ENCODE peak calls at places on chromosome 6, in ten cellular contexts. I is hepatocyte, U is Peyer's patch, H is A549, F is psoas muscle, Y is fibroblast of the aortic adventitia, T is fibroblast of pulmonary artery, P is dorsolateral prefrontal cortex, X is GM06990, N is bronchial epithelial cell. O is an unnamed sample.

GRCh38 chr6:19831358-19831757 is 5.8 kb upstream of the ID4 start:
- DNase-seq in F (no peak), T (no peak), P (no peak), I (no peak), U (no peak), Y (no peak), H (no peak), N (no peak), X (no peak), O (no peak)

GRCh38 chr6:144493035-144493910 is 208.1 kb downstream of the UTRN start:
- DNase-seq in U (no peak), X (no peak), Y (peak), F (no peak), N (peak), I (no peak), P (no peak), T (peak), H (no peak), O (peak)

GRCh38 chr6:29631860-29632731 is 887 bp downstream of the GABBR1 start:
- DNase-seq in I (peak), Y (peak), H (peak), T (peak), P (no peak), F (peak), U (peak), X (peak), N (no peak), O (peak)

GRCh38 chr6:37056439-37057127 is 51.1 kb downstream of the FGD2 start:
- DNase-seq in N (peak), H (peak), X (no peak), F (no peak), T (no peak), P (no peak), U (no peak), I (peak), Y (no peak), O (peak)

GRCh38 chr6:158647501-158647900 is 2.4 kb upstream of the SYTL3 start:
- DNase-seq in Y (no peak), N (no peak), I (no peak), P (no peak), H (no peak), T (no peak), U (no peak), X (no peak), F (no peak), O (peak)

GRCh38 chr6:76772951-76773350 is 690.3 kb downstream of the HTR1B start:
- DNase-seq in I (no peak), Y (no peak), X (no peak), F (no peak), T (no peak), N (peak), U (no peak), H (no peak), P (no peak), O (no peak)

GRCh38 chr6:27287751-27288135 is 24.3 kb downstream of the POM121L2 start:
- DNase-seq in N (no peak), P (no peak), I (no peak), F (no peak), Y (no peak), H (no peak), X (no peak), T (no peak), U (no peak), O (no peak)

GRCh38 chr6:113732384-113732966 is 124.7 kb upstream of the MARCKS start:
- DNase-seq in T (peak), I (peak), Y (peak), U (no peak), N (no peak), X (no peak), H (no peak), P (peak), F (peak), O (peak)

GRCh38 chr6:85714893-85715530 is 72.3 kb upstream of the SYNCRIP start:
- DNase-seq in Y (no peak), U (no peak), X (no peak), P (no peak), I (no peak), N (no peak), T (no peak), H (no peak), F (no peak), O (no peak)

GRCh38 chr6:122068291-122068769 is 331.1 kb upstream of the HSF2 start:
- DNase-seq in H (no peak), U (no peak), F (no peak), X (no peak), T (no peak), P (no peak), N (no peak), I (no peak), Y (peak), O (peak)

GRCh38 chr6:111668410-111668809 is 62.7 kb upstream of the TRAF3IP2 start:
- DNase-seq in F (peak), T (no peak), U (no peak), X (no peak), I (no peak), H (no peak), N (no peak), Y (no peak), P (no peak), O (no peak)
- TF ChIP-seq CTCF in F (peak), T (peak), U (no peak), X (no peak), I (peak), H (no peak), N (peak), Y (peak), P (peak), O (peak)

DNA sequence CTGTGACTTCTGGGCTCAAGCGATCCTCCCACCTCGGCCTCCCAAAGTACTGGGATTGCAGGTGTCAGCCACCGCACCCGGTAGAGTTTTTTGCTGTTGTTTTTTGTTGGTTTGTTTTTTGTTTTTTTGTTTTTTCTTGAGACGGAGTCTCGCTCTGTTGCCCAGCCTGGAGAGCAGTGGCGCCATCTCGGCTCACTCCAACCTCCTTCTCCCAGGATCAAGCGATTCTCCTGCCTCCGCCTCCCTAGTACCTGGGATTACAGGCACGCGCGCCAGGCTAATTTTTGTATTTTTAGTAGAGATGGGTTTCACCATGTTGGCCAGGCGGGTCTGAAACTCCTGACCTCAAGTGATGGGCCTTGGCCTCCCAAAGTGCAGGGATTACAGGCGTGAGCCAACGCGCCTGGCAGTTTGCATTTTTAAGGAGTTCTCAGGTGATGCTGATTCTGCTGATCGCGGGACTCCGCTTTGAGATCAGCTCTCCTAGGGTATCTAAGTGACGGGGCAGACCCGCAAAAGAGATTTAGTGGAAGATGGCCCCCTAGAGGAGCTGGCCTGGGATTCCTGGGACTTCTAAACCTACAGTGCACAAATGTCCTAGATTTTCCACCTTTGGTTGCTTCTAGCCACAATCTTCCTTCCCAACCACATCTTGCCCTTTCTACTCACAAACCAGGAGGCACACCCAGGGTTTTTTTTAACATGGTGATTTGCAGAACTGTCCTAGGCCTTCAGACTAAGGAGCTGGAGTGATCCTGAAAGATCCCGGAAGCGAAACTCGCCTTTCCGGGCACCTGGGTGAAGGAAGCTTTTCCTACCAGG is 45.2 kb downstream of the DPPA5 start:
- DNase-seq in U (no peak), F (no peak), Y (peak), X (no peak), I (peak), T (peak), N (peak), P (no peak), H (peak), O (peak)
- H3K4me3 ChIP-seq in U (peak), F (peak), Y (peak), X (peak), I (peak), T (peak), N (peak), P (peak), H (peak), O (peak)

DNA sequence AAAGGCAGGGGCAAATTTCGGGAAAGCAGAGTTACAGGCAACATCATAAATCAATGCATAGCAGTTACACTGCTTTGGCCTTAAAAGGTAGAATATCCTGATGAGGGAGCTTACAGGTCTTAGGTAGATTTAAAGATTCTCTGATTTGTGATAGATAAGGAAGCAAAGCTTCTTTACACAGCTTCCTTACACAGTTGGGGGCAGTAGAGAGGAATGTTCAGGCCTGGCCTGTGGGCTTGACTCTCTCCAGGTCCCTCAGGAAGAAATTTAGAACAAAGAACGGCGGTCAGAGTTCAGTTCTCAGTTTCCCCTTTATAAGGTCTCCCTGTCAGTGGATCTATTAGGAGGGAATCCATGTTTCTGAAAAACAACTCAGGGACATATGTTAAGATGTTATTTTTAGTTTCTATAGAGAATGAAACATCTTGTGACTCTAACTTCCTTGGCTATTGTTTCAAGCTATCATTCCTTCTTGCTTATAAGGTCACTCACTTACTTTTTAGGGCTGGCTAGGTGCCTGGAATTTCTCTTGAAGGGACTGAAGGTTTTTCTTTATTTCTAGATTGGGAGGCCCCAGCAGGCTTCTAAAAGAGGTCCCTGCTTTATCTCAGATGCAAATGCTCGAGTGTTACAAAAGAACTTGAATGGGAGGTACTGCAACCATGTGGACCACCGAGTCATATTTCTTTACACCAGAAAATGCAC is 11.8 kb downstream of the HLA-B start:
- DNase-seq in Y (peak), T (peak), U (no peak), I (no peak), N (no peak), P (no peak), F (no peak), H (no peak), X (no peak), O (no peak)
- TF ChIP-seq CTCF in Y (no peak), T (peak), U (no peak), I (no peak), N (no peak), P (no peak), F (no peak), H (no peak), X (peak), O (no peak)

DNA sequence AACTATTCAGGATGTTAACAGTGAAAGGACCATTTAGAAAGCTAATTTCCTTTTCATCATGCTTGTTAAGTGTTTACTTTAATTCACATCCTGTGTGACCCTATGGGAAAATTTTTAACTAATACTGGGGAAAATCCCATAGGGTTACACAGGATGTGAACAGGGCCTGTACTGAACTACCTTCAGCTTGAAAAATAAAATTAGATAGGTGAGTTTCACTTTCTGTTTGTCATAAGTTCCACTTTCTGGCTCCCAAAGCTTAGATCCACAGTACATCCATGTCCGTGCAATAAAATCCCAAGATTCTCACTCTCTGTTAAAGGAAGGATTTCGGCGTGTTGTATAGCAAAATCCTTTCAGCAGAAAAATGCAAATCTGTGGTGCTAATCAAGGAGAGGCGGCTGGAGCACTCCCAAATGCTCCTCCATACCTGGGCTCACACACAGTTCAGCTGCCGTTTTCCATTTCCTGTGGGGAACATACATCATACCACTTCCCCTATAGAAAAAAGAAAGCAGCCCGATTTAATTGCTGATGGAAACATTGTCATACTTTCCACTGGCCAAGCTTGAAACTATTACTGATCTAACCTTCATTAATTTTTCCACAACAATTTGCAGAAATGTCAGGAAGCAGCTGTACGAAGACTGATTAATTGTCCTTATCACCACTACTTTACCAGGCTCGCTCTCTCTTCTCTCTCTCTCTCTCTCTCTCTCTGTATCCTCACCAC is 125.2 kb downstream of the HIVEP2 start:
- DNase-seq in F (no peak), H (no peak), U (no peak), X (peak), Y (peak), N (peak), P (no peak), T (peak), I (no peak), O (no peak)
- H3K4me3 ChIP-seq in F (peak), H (no peak), U (peak), X (peak), Y (peak), N (no peak), P (peak), T (peak), I (no peak), O (peak)

DNA sequence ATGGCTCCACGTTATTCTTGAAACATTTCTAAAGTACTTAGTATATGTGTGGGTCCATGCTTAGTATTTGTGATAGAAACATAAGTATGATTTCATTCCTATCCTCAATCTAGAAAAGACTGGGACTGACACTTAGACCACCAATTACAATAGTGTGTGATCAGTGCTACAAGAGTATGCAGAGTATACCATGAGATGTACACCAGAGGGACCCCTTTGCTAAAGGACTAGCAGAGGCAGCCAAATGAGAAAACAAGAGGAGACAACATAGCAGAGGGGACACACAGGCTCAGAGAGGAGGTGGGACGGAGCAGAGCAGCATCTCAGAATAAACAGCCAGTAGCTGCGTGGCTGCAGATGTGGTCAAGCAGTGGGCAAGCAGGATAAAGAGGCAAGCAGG is 21.0 kb downstream of the RMND1 start:
- DNase-seq in T (no peak), N (no peak), H (no peak), X (no peak), Y (no peak), I (no peak), U (no peak), F (no peak), P (no peak), O (no peak)
- TF ChIP-seq CTCF in T (peak), N (no peak), H (no peak), X (no peak), Y (no peak), I (no peak), U (no peak), F (no peak), P (no peak), O (no peak)

DNA sequence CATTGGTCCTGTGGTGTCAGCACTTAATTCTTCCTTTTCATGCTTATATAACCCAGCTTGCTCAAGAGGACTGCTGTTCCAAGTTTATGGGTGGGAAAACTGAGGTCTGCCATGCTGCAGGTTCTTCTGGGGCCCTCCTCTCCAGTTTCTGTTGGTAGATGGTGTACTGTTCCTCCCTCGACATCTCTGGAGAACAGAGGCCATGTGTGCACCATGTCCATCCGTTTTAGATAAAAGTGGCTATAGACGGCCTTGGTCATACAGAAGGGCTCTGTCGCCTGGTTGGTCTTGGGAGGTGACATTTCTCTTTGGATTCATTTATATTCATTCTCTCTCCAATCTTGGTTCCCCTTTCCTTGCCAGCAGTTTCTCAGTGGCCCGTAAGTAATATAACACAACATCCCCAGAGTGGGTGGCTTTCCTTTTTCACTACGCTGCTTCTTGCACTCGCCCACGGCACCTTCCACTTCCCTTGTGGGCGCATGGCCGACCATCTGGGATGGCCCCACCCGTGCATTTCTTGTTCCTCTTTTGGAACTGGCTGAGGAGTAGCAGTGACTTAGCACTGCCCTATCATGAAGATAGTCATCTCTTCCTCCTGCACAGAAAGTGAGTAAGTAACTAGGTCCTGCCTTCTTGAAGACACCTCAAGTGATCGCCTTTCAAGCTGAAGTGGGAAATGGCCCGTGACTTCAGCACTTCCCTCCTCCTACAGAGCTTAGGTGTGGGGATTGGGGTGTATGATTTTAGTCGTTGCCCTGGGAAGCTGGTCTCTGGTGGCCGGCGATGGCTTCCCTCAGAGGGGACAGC is 94.2 kb downstream of the RREB1 start:
- DNase-seq in H (no peak), T (no peak), Y (no peak), P (peak), N (no peak), X (peak), I (no peak), U (no peak), F (peak), O (no peak)
- H3K4me3 ChIP-seq in H (no peak), T (no peak), Y (no peak), P (no peak), N (no peak), X (peak), I (no peak), U (no peak), F (no peak), O (no peak)

GRCh38 chr6:83605517-83605916 is 93.2 kb downstream of the PRSS35 start:
- DNase-seq in X (no peak), P (no peak), H (no peak), I (no peak), U (no peak), N (no peak), F (no peak), Y (no peak), T (no peak), O (no peak)
- TF ChIP-seq CTCF in X (no peak), P (no peak), H (no peak), I (no peak), U (no peak), N (no peak), F (no peak), Y (no peak), T (no peak), O (no peak)

GRCh38 chr6:127484207-127484858 is 25.1 kb upstream of the KIAA0408 start:
- DNase-seq in Y (peak), P (no peak), I (no peak), F (no peak), U (no peak), T (peak), H (peak), X (peak), N (peak), O (peak)
- H3K4me3 ChIP-seq in Y (peak), P (no peak), I (no peak), F (peak), U (no peak), T (peak), H (peak), X (no peak), N (no peak), O (peak)

DNA sequence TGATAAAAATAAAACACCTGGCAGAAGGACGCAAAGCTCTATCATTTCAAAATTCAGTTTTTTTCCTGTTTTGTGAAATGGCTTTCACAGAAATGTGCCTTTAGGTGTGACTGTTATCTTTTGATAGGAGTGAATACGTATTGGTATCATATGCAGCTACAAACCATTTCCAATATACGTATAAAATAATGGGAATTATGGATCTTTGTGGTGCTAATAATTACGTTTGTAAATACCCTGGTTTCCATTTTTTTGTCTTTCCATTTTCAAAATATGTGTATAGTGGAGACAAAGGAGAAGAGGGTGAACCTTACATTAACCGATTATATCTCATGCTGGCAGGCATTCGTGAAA is 108.7 kb upstream of the GMDS start:
- DNase-seq in H (no peak), U (no peak), Y (no peak), F (no peak), N (no peak), T (no peak), X (no peak), P (no peak), I (no peak), O (no peak)
- TF ChIP-seq CTCF in H (no peak), U (no peak), Y (no peak), F (no peak), N (no peak), T (no peak), X (no peak), P (no peak), I (no peak), O (no peak)

GRCh38 chr6:142361345-142361744 is 59.5 kb downstream of the ADGRG6 start:
- DNase-seq in T (no peak), P (no peak), U (no peak), F (no peak), N (no peak), I (no peak), H (no peak), Y (no peak), X (no peak), O (no peak)
- H3K4me3 ChIP-seq in T (no peak), P (no peak), U (no peak), F (no peak), N (no peak), I (no peak), H (no peak), Y (no peak), X (no peak), O (no peak)